ENCODE peak calls at places on chromosomes 1 and 21, in four cellular contexts. One of them, this sample, is unnamed.

GRCh38 chr1:7549693-7550161 is 221.4 kb upstream of the VAMP3 start:
- DNase-seq in activated naive CD8-positive, alpha-beta T cell treated with anti-CD3 and anti-CD28 coated beads, Interleukin-2, amount 50 U/mL, for 24 hours: peak
- DNase-seq in caudate nucleus: no peak
- DNase-seq in H54: no peak
- DNase-seq in this sample: no peak

GRCh38 chr21:15514073-15514946 is 215.5 kb upstream of the USP25 start:
- DNase-seq in activated naive CD8-positive, alpha-beta T cell treated with anti-CD3 and anti-CD28 coated beads, Interleukin-2, amount 50 U/mL, for 24 hours: peak
- DNase-seq in caudate nucleus: no peak
- DNase-seq in H54: no peak
- DNase-seq in this sample: no peak

GRCh38 chr1:172172267-172172880 is 248.1 kb upstream of the C1orf105 start:
- DNase-seq in activated naive CD8-positive, alpha-beta T cell treated with anti-CD3 and anti-CD28 coated beads, Interleukin-2, amount 50 U/mL, for 24 hours: no peak
- DNase-seq in caudate nucleus: no peak
- DNase-seq in H54: no peak
- DNase-seq in this sample: no peak

GRCh38 chr1:65830306-65830705 is 37.6 kb downstream of the PDE4B start:
- DNase-seq in activated naive CD8-positive, alpha-beta T cell treated with anti-CD3 and anti-CD28 coated beads, Interleukin-2, amount 50 U/mL, for 24 hours: no peak
- DNase-seq in caudate nucleus: no peak
- DNase-seq in H54: no peak
- DNase-seq in this sample: no peak

GRCh38 chr1:202162418-202163280 is 2.2 kb upstream of the PTPN7 start:
- DNase-seq in activated naive CD8-positive, alpha-beta T cell treated with anti-CD3 and anti-CD28 coated beads, Interleukin-2, amount 50 U/mL, for 24 hours: peak
- DNase-seq in caudate nucleus: no peak
- DNase-seq in H54: no peak
- DNase-seq in this sample: peak

GRCh38 chr1:50735443-50735842 is 224.6 kb downstream of the FAF1 start:
- DNase-seq in activated naive CD8-positive, alpha-beta T cell treated with anti-CD3 and anti-CD28 coated beads, Interleukin-2, amount 50 U/mL, for 24 hours: no peak
- DNase-seq in caudate nucleus: no peak
- DNase-seq in H54: peak
- DNase-seq in this sample: peak

GRCh38 chr1:236623371-236624166 is 19.3 kb upstream of the HEATR1 start:
- DNase-seq in activated naive CD8-positive, alpha-beta T cell treated with anti-CD3 and anti-CD28 coated beads, Interleukin-2, amount 50 U/mL, for 24 hours: no peak
- DNase-seq in caudate nucleus: no peak
- DNase-seq in H54: no peak
- DNase-seq in this sample: no peak

GRCh38 chr1:245589827-245590421 is 435.1 kb downstream of the KIF26B start:
- DNase-seq in activated naive CD8-positive, alpha-beta T cell treated with anti-CD3 and anti-CD28 coated beads, Interleukin-2, amount 50 U/mL, for 24 hours: no peak
- DNase-seq in caudate nucleus: no peak
- DNase-seq in H54: no peak
- DNase-seq in this sample: no peak

GRCh38 chr1:150507912-150508864 is at the start of gene ECM1:
- DNase-seq in activated naive CD8-positive, alpha-beta T cell treated with anti-CD3 and anti-CD28 coated beads, Interleukin-2, amount 50 U/mL, for 24 hours: no peak
- DNase-seq in caudate nucleus: no peak
- DNase-seq in H54: peak
- DNase-seq in this sample: peak

GRCh38 chr1:172653015-172653709 is 5.7 kb upstream of the FASLG start:
- DNase-seq in activated naive CD8-positive, alpha-beta T cell treated with anti-CD3 and anti-CD28 coated beads, Interleukin-2, amount 50 U/mL, for 24 hours: no peak
- DNase-seq in caudate nucleus: no peak
- DNase-seq in H54: no peak
- DNase-seq in this sample: no peak

GRCh38 chr1:71093938-71094337 is 13.1 kb upstream of the ZRANB2 start:
- DNase-seq in activated naive CD8-positive, alpha-beta T cell treated with anti-CD3 and anti-CD28 coated beads, Interleukin-2, amount 50 U/mL, for 24 hours: no peak
- DNase-seq in caudate nucleus: no peak
- DNase-seq in H54: no peak
- DNase-seq in this sample: no peak

GRCh38 chr1:167661527-167662436 is 31.8 kb downstream of the RCSD1 start:
- DNase-seq in activated naive CD8-positive, alpha-beta T cell treated with anti-CD3 and anti-CD28 coated beads, Interleukin-2, amount 50 U/mL, for 24 hours: no peak
- DNase-seq in caudate nucleus: no peak
- DNase-seq in H54: peak
- DNase-seq in this sample: no peak

GRCh38 chr1:236534164-236534651 is 10.4 kb downstream of the LGALS8 start:
- DNase-seq in activated naive CD8-positive, alpha-beta T cell treated with anti-CD3 and anti-CD28 coated beads, Interleukin-2, amount 50 U/mL, for 24 hours: peak
- DNase-seq in caudate nucleus: no peak
- DNase-seq in H54: peak
- DNase-seq in this sample: no peak

GRCh38 chr1:225525377-225525776 is 97.5 kb upstream of the LBR start:
- DNase-seq in activated naive CD8-positive, alpha-beta T cell treated with anti-CD3 and anti-CD28 coated beads, Interleukin-2, amount 50 U/mL, for 24 hours: no peak
- DNase-seq in caudate nucleus: no peak
- DNase-seq in H54: no peak
- DNase-seq in this sample: no peak

GRCh38 chr21:28822064-28822402 is 170.6 kb downstream of the LTN1 start:
- DNase-seq in activated naive CD8-positive, alpha-beta T cell treated with anti-CD3 and anti-CD28 coated beads, Interleukin-2, amount 50 U/mL, for 24 hours: no peak
- DNase-seq in caudate nucleus: no peak
- DNase-seq in H54: no peak
- DNase-seq in this sample: no peak

GRCh38 chr1:167412072-167412471 is 106.3 kb downstream of the CD247 start:
- DNase-seq in activated naive CD8-positive, alpha-beta T cell treated with anti-CD3 and anti-CD28 coated beads, Interleukin-2, amount 50 U/mL, for 24 hours: no peak
- DNase-seq in caudate nucleus: no peak
- DNase-seq in H54: no peak
- DNase-seq in this sample: no peak

GRCh38 chr1:15186846-15187151 is 33.3 kb downstream of the TMEM51 start:
- DNase-seq in activated naive CD8-positive, alpha-beta T cell treated with anti-CD3 and anti-CD28 coated beads, Interleukin-2, amount 50 U/mL, for 24 hours: no peak
- DNase-seq in caudate nucleus: no peak
- DNase-seq in H54: no peak
- DNase-seq in this sample: no peak

GRCh38 chr21:40204956-40205355 is 337.7 kb downstream of the PCP4 start:
- DNase-seq in activated naive CD8-positive, alpha-beta T cell treated with anti-CD3 and anti-CD28 coated beads, Interleukin-2, amount 50 U/mL, for 24 hours: no peak
- DNase-seq in caudate nucleus: no peak
- DNase-seq in H54: no peak
- DNase-seq in this sample: no peak

GRCh38 chr1:101945884-101946283 is 50.8 kb downstream of the OLFM3 start:
- DNase-seq in activated naive CD8-positive, alpha-beta T cell treated with anti-CD3 and anti-CD28 coated beads, Interleukin-2, amount 50 U/mL, for 24 hours: no peak
- DNase-seq in caudate nucleus: no peak
- DNase-seq in H54: no peak
- DNase-seq in this sample: no peak

GRCh38 chr1:202479630-202480029 is 131.1 kb downstream of the PPP1R12B start:
- DNase-seq in activated naive CD8-positive, alpha-beta T cell treated with anti-CD3 and anti-CD28 coated beads, Interleukin-2, amount 50 U/mL, for 24 hours: no peak
- DNase-seq in caudate nucleus: no peak
- DNase-seq in H54: no peak
- DNase-seq in this sample: no peak

This sample was measured in K562.